ENCODE peak calls at places on chromosomes 6 and 20, in nine cellular contexts. One of them, this sample, is unnamed.
A peak's percentile ranks its signal among the peaks of the same experiment; 100 is the strongest.

GRCh38 chr6:1388927-1389790 is at the start of gene FOXF2:
- DNase-seq in NCI-H2171 treated with DMSO at 0.1 percent for 48 hours: no peak
- DNase-seq in HS-27A: no peak
- DNase-seq in ascending aorta: peak; percentile 54
- DNase-seq in ecto neural progenitor cell: no peak
- DNase-seq in T-helper 2 cell: no peak
- DNase-seq in T-helper 17 cell: no peak
- DNase-seq in HS-5: no peak
- DNase-seq in stimulated activated CD4-positive, alpha-beta T cell treated with anti-CD3 and anti-CD28 coated beads, Interleukin-12 subunit alpha, Interleukin-12 subunit beta, amount 100 ng/mL, for 24 hours: no peak
- DNase-seq in this sample: no peak

GRCh38 chr6:41552723-41553122 is 6.5 kb downstream of the FOXP4 start:
- DNase-seq in HS-5: no peak
- DNase-seq in T-helper 17 cell: no peak
- DNase-seq in stimulated activated CD4-positive, alpha-beta T cell treated with anti-CD3 and anti-CD28 coated beads, Interleukin-12 subunit alpha, Interleukin-12 subunit beta, amount 100 ng/mL, for 24 hours: no peak
- DNase-seq in T-helper 2 cell: no peak
- DNase-seq in NCI-H2171 treated with DMSO at 0.1 percent for 48 hours: no peak
- DNase-seq in ecto neural progenitor cell: no peak
- DNase-seq in ascending aorta: no peak
- DNase-seq in HS-27A: no peak
- DNase-seq in this sample: no peak

GRCh38 chr6:136550045-136550329 is 235 bp downstream of the MAP7 start:
- DNase-seq in stimulated activated CD4-positive, alpha-beta T cell treated with anti-CD3 and anti-CD28 coated beads, Interleukin-12 subunit alpha, Interleukin-12 subunit beta, amount 100 ng/mL, for 24 hours: no peak
- DNase-seq in NCI-H2171 treated with DMSO at 0.1 percent for 48 hours: no peak
- DNase-seq in ecto neural progenitor cell: no peak
- DNase-seq in ascending aorta: no peak
- DNase-seq in HS-5: no peak
- DNase-seq in T-helper 2 cell: no peak
- DNase-seq in HS-27A: no peak
- DNase-seq in T-helper 17 cell: no peak
- DNase-seq in this sample: no peak

GRCh38 chr6:47308674-47309325 is 905 bp downstream of the TNFRSF21 start:
- DNase-seq in HS-5: no peak
- DNase-seq in ascending aorta: no peak
- DNase-seq in T-helper 17 cell: no peak
- DNase-seq in stimulated activated CD4-positive, alpha-beta T cell treated with anti-CD3 and anti-CD28 coated beads, Interleukin-12 subunit alpha, Interleukin-12 subunit beta, amount 100 ng/mL, for 24 hours: peak; percentile 1
- DNase-seq in NCI-H2171 treated with DMSO at 0.1 percent for 48 hours: peak; percentile 36
- DNase-seq in ecto neural progenitor cell: peak; percentile 75
- DNase-seq in HS-27A: no peak
- DNase-seq in T-helper 2 cell: no peak
- DNase-seq in this sample: no peak

GRCh38 chr6:152696543-152696942 is 1.2 kb upstream of the MYCT1 start:
- DNase-seq in ecto neural progenitor cell: no peak
- DNase-seq in ascending aorta: no peak
- DNase-seq in HS-27A: peak; percentile 65
- DNase-seq in T-helper 17 cell: no peak
- DNase-seq in T-helper 2 cell: no peak
- DNase-seq in NCI-H2171 treated with DMSO at 0.1 percent for 48 hours: no peak
- DNase-seq in stimulated activated CD4-positive, alpha-beta T cell treated with anti-CD3 and anti-CD28 coated beads, Interleukin-12 subunit alpha, Interleukin-12 subunit beta, amount 100 ng/mL, for 24 hours: no peak
- DNase-seq in HS-5: peak; percentile 81
- DNase-seq in this sample: no peak

GRCh38 chr6:39348740-39349139 is 26.2 kb upstream of the KCNK16 start:
- DNase-seq in NCI-H2171 treated with DMSO at 0.1 percent for 48 hours: no peak
- DNase-seq in HS-27A: no peak
- DNase-seq in ascending aorta: no peak
- DNase-seq in T-helper 2 cell: no peak
- DNase-seq in stimulated activated CD4-positive, alpha-beta T cell treated with anti-CD3 and anti-CD28 coated beads, Interleukin-12 subunit alpha, Interleukin-12 subunit beta, amount 100 ng/mL, for 24 hours: no peak
- DNase-seq in HS-5: no peak
- DNase-seq in ecto neural progenitor cell: no peak
- DNase-seq in T-helper 17 cell: no peak
- DNase-seq in this sample: no peak

GRCh38 chr20:62627901-62628612 is 14.2 kb upstream of the SLCO4A1 start:
- DNase-seq in HS-5: no peak
- DNase-seq in NCI-H2171 treated with DMSO at 0.1 percent for 48 hours: no peak
- DNase-seq in stimulated activated CD4-positive, alpha-beta T cell treated with anti-CD3 and anti-CD28 coated beads, Interleukin-12 subunit alpha, Interleukin-12 subunit beta, amount 100 ng/mL, for 24 hours: no peak
- DNase-seq in HS-27A: no peak
- DNase-seq in T-helper 17 cell: no peak
- DNase-seq in ecto neural progenitor cell: no peak
- DNase-seq in T-helper 2 cell: no peak
- DNase-seq in ascending aorta: no peak
- DNase-seq in this sample: no peak

GRCh38 chr6:24359640-24360454 is 2.0 kb upstream of the DCDC2 start:
- DNase-seq in ascending aorta: peak; percentile 74
- DNase-seq in T-helper 17 cell: peak; percentile 75
- DNase-seq in ecto neural progenitor cell: peak; percentile 88
- DNase-seq in HS-5: peak; percentile 62
- DNase-seq in HS-27A: peak; percentile 87
- DNase-seq in stimulated activated CD4-positive, alpha-beta T cell treated with anti-CD3 and anti-CD28 coated beads, Interleukin-12 subunit alpha, Interleukin-12 subunit beta, amount 100 ng/mL, for 24 hours: peak; percentile 82
- DNase-seq in T-helper 2 cell: peak; percentile 75
- DNase-seq in NCI-H2171 treated with DMSO at 0.1 percent for 48 hours: peak; percentile 97
- DNase-seq in this sample: peak; percentile 84

GRCh38 chr6:135651964-135652755 is 154.6 kb upstream of the AHI1 start:
- DNase-seq in T-helper 17 cell: no peak
- DNase-seq in stimulated activated CD4-positive, alpha-beta T cell treated with anti-CD3 and anti-CD28 coated beads, Interleukin-12 subunit alpha, Interleukin-12 subunit beta, amount 100 ng/mL, for 24 hours: no peak
- DNase-seq in ascending aorta: no peak
- DNase-seq in NCI-H2171 treated with DMSO at 0.1 percent for 48 hours: no peak
- DNase-seq in HS-5: no peak
- DNase-seq in HS-27A: no peak
- DNase-seq in ecto neural progenitor cell: no peak
- DNase-seq in T-helper 2 cell: no peak
- DNase-seq in this sample: no peak

GRCh38 chr6:90599151-90599550 is 12.3 kb upstream of the MAP3K7 start:
- DNase-seq in T-helper 17 cell: no peak
- DNase-seq in ecto neural progenitor cell: no peak
- DNase-seq in HS-27A: no peak
- DNase-seq in HS-5: no peak
- DNase-seq in ascending aorta: no peak
- DNase-seq in T-helper 2 cell: no peak
- DNase-seq in stimulated activated CD4-positive, alpha-beta T cell treated with anti-CD3 and anti-CD28 coated beads, Interleukin-12 subunit alpha, Interleukin-12 subunit beta, amount 100 ng/mL, for 24 hours: no peak
- DNase-seq in NCI-H2171 treated with DMSO at 0.1 percent for 48 hours: no peak
- DNase-seq in this sample: no peak

GRCh38 chr20:56628873-56629463 is at the start of gene TFAP2C:
- DNase-seq in T-helper 17 cell: no peak
- DNase-seq in HS-27A: no peak
- DNase-seq in HS-5: no peak
- DNase-seq in T-helper 2 cell: no peak
- DNase-seq in stimulated activated CD4-positive, alpha-beta T cell treated with anti-CD3 and anti-CD28 coated beads, Interleukin-12 subunit alpha, Interleukin-12 subunit beta, amount 100 ng/mL, for 24 hours: peak; percentile 32
- DNase-seq in ecto neural progenitor cell: peak; percentile 86
- DNase-seq in NCI-H2171 treated with DMSO at 0.1 percent for 48 hours: peak; percentile 55
- DNase-seq in ascending aorta: no peak
- DNase-seq in this sample: peak; percentile 81

GRCh38 chr6:50721978-50722377 is 8.7 kb downstream of the TFAP2D start:
- DNase-seq in HS-5: no peak
- DNase-seq in HS-27A: no peak
- DNase-seq in ecto neural progenitor cell: peak; percentile 45
- DNase-seq in stimulated activated CD4-positive, alpha-beta T cell treated with anti-CD3 and anti-CD28 coated beads, Interleukin-12 subunit alpha, Interleukin-12 subunit beta, amount 100 ng/mL, for 24 hours: no peak
- DNase-seq in T-helper 2 cell: no peak
- DNase-seq in ascending aorta: no peak
- DNase-seq in NCI-H2171 treated with DMSO at 0.1 percent for 48 hours: no peak
- DNase-seq in T-helper 17 cell: no peak
- DNase-seq in this sample: no peak

GRCh38 chr6:44133003-44133931 is 5.9 kb downstream of the TMEM63B start:
- DNase-seq in T-helper 17 cell: no peak
- DNase-seq in ascending aorta: peak; percentile 70
- DNase-seq in HS-5: no peak
- DNase-seq in HS-27A: no peak
- DNase-seq in ecto neural progenitor cell: peak; percentile 71
- DNase-seq in T-helper 2 cell: no peak
- DNase-seq in stimulated activated CD4-positive, alpha-beta T cell treated with anti-CD3 and anti-CD28 coated beads, Interleukin-12 subunit alpha, Interleukin-12 subunit beta, amount 100 ng/mL, for 24 hours: no peak
- DNase-seq in NCI-H2171 treated with DMSO at 0.1 percent for 48 hours: peak; percentile 89
- DNase-seq in this sample: peak; percentile 78

GRCh38 chr6:29647927-29648642 is 8.8 kb upstream of the MOG start:
- DNase-seq in stimulated activated CD4-positive, alpha-beta T cell treated with anti-CD3 and anti-CD28 coated beads, Interleukin-12 subunit alpha, Interleukin-12 subunit beta, amount 100 ng/mL, for 24 hours: no peak
- DNase-seq in HS-5: no peak
- DNase-seq in ascending aorta: no peak
- DNase-seq in ecto neural progenitor cell: no peak
- DNase-seq in T-helper 2 cell: no peak
- DNase-seq in T-helper 17 cell: no peak
- DNase-seq in HS-27A: no peak
- DNase-seq in NCI-H2171 treated with DMSO at 0.1 percent for 48 hours: peak; percentile 20
- DNase-seq in this sample: no peak

GRCh38 chr6:149834513-149835481 is 29.4 kb downstream of the LRP11 start:
- DNase-seq in NCI-H2171 treated with DMSO at 0.1 percent for 48 hours: peak; percentile 41
- DNase-seq in ecto neural progenitor cell: peak; percentile 68
- DNase-seq in HS-27A: no peak
- DNase-seq in T-helper 2 cell: peak; percentile 45
- DNase-seq in T-helper 17 cell: peak; percentile 79
- DNase-seq in stimulated activated CD4-positive, alpha-beta T cell treated with anti-CD3 and anti-CD28 coated beads, Interleukin-12 subunit alpha, Interleukin-12 subunit beta, amount 100 ng/mL, for 24 hours: peak; percentile 66
- DNase-seq in HS-5: no peak
- DNase-seq in ascending aorta: peak; percentile 76
- DNase-seq in this sample: peak; percentile 63

GRCh38 chr6:164106345-164106769 is 691.8 kb downstream of the QKI start:
- DNase-seq in HS-27A: no peak
- DNase-seq in NCI-H2171 treated with DMSO at 0.1 percent for 48 hours: no peak
- DNase-seq in ecto neural progenitor cell: no peak
- DNase-seq in T-helper 17 cell: no peak
- DNase-seq in T-helper 2 cell: no peak
- DNase-seq in HS-5: no peak
- DNase-seq in stimulated activated CD4-positive, alpha-beta T cell treated with anti-CD3 and anti-CD28 coated beads, Interleukin-12 subunit alpha, Interleukin-12 subunit beta, amount 100 ng/mL, for 24 hours: no peak
- DNase-seq in ascending aorta: no peak
- DNase-seq in this sample: no peak

GRCh38 chr20:15911557-15911956 is 661.7 kb downstream of the KIF16B start:
- DNase-seq in stimulated activated CD4-positive, alpha-beta T cell treated with anti-CD3 and anti-CD28 coated beads, Interleukin-12 subunit alpha, Interleukin-12 subunit beta, amount 100 ng/mL, for 24 hours: no peak
- DNase-seq in HS-5: no peak
- DNase-seq in T-helper 17 cell: no peak
- DNase-seq in HS-27A: no peak
- DNase-seq in T-helper 2 cell: no peak
- DNase-seq in ecto neural progenitor cell: no peak
- DNase-seq in ascending aorta: no peak
- DNase-seq in NCI-H2171 treated with DMSO at 0.1 percent for 48 hours: no peak
- DNase-seq in this sample: no peak

GRCh38 chr6:41546475-41546865 is 289 bp downstream of the FOXP4 start:
- DNase-seq in stimulated activated CD4-positive, alpha-beta T cell treated with anti-CD3 and anti-CD28 coated beads, Interleukin-12 subunit alpha, Interleukin-12 subunit beta, amount 100 ng/mL, for 24 hours: peak; percentile 43
- DNase-seq in ecto neural progenitor cell: no peak
- DNase-seq in T-helper 2 cell: peak; percentile 33
- DNase-seq in HS-27A: no peak
- DNase-seq in HS-5: no peak
- DNase-seq in T-helper 17 cell: peak; percentile 35
- DNase-seq in NCI-H2171 treated with DMSO at 0.1 percent for 48 hours: no peak
- DNase-seq in ascending aorta: no peak
- DNase-seq in this sample: no peak

GRCh38 chr20:24672181-24672880 is 202.9 kb downstream of the SYNDIG1 start:
- DNase-seq in ecto neural progenitor cell: no peak
- DNase-seq in HS-27A: no peak
- DNase-seq in NCI-H2171 treated with DMSO at 0.1 percent for 48 hours: no peak
- DNase-seq in T-helper 17 cell: no peak
- DNase-seq in stimulated activated CD4-positive, alpha-beta T cell treated with anti-CD3 and anti-CD28 coated beads, Interleukin-12 subunit alpha, Interleukin-12 subunit beta, amount 100 ng/mL, for 24 hours: no peak
- DNase-seq in T-helper 2 cell: no peak
- DNase-seq in HS-5: no peak
- DNase-seq in ascending aorta: peak; percentile 52
- DNase-seq in this sample: no peak

GRCh38 chr6:34237316-34237721 is 646 bp downstream of the HMGA1 start:
- DNase-seq in NCI-H2171 treated with DMSO at 0.1 percent for 48 hours: no peak
- DNase-seq in stimulated activated CD4-positive, alpha-beta T cell treated with anti-CD3 and anti-CD28 coated beads, Interleukin-12 subunit alpha, Interleukin-12 subunit beta, amount 100 ng/mL, for 24 hours: no peak
- DNase-seq in HS-27A: no peak
- DNase-seq in ecto neural progenitor cell: no peak
- DNase-seq in T-helper 17 cell: no peak
- DNase-seq in T-helper 2 cell: no peak
- DNase-seq in HS-5: no peak
- DNase-seq in ascending aorta: peak; percentile 62
- DNase-seq in this sample: no peak

GRCh38 chr6:16401868-16402267 is 163.5 kb downstream of the GMPR start:
- DNase-seq in ecto neural progenitor cell: no peak
- DNase-seq in stimulated activated CD4-positive, alpha-beta T cell treated with anti-CD3 and anti-CD28 coated beads, Interleukin-12 subunit alpha, Interleukin-12 subunit beta, amount 100 ng/mL, for 24 hours: no peak
- DNase-seq in HS-27A: no peak
- DNase-seq in T-helper 17 cell: no peak
- DNase-seq in ascending aorta: no peak
- DNase-seq in HS-5: no peak
- DNase-seq in NCI-H2171 treated with DMSO at 0.1 percent for 48 hours: no peak
- DNase-seq in T-helper 2 cell: no peak
- DNase-seq in this sample: no peak

GRCh38 chr6:111642463-111643158 is 36.9 kb upstream of the TRAF3IP2 start:
- DNase-seq in ecto neural progenitor cell: no peak
- DNase-seq in HS-27A: no peak
- DNase-seq in T-helper 2 cell: no peak
- DNase-seq in HS-5: peak; percentile 28
- DNase-seq in NCI-H2171 treated with DMSO at 0.1 percent for 48 hours: no peak
- DNase-seq in T-helper 17 cell: no peak
- DNase-seq in stimulated activated CD4-positive, alpha-beta T cell treated with anti-CD3 and anti-CD28 coated beads, Interleukin-12 subunit alpha, Interleukin-12 subunit beta, amount 100 ng/mL, for 24 hours: no peak
- DNase-seq in ascending aorta: peak; percentile 80
- DNase-seq in this sample: peak; percentile 67

GRCh38 chr6:168903638-168904345 is 349.9 kb downstream of the THBS2 start:
- DNase-seq in NCI-H2171 treated with DMSO at 0.1 percent for 48 hours: no peak
- DNase-seq in T-helper 17 cell: no peak
- DNase-seq in ascending aorta: no peak
- DNase-seq in stimulated activated CD4-positive, alpha-beta T cell treated with anti-CD3 and anti-CD28 coated beads, Interleukin-12 subunit alpha, Interleukin-12 subunit beta, amount 100 ng/mL, for 24 hours: no peak
- DNase-seq in ecto neural progenitor cell: no peak
- DNase-seq in HS-27A: no peak
- DNase-seq in HS-5: no peak
- DNase-seq in T-helper 2 cell: no peak
- DNase-seq in this sample: no peak

GRCh38 chr6:20882014-20882413 is 347.8 kb downstream of the CDKAL1 start:
- DNase-seq in HS-5: no peak
- DNase-seq in T-helper 2 cell: no peak
- DNase-seq in T-helper 17 cell: no peak
- DNase-seq in ascending aorta: no peak
- DNase-seq in stimulated activated CD4-positive, alpha-beta T cell treated with anti-CD3 and anti-CD28 coated beads, Interleukin-12 subunit alpha, Interleukin-12 subunit beta, amount 100 ng/mL, for 24 hours: no peak
- DNase-seq in HS-27A: no peak
- DNase-seq in NCI-H2171 treated with DMSO at 0.1 percent for 48 hours: peak; percentile 89
- DNase-seq in ecto neural progenitor cell: no peak
- DNase-seq in this sample: no peak